ENCODE peak calls at places on chromosomes 11 and 22, in five cellular contexts. One of them, this sample, is unnamed.

GRCh38 chr11:96426356-96427103 is 36.7 kb downstream of the JRKL start:
- DNase-seq in iPS-NIHi11: peak
- DNase-seq in activated naive CD4-positive, alpha-beta T cell: no peak
- DNase-seq in lower leg skin: no peak
- DNase-seq in myocyte: peak
- DNase-seq in this sample: no peak

GRCh38 chr11:57763568-57763967 is 2.0 kb downstream of the CTNND1 start:
- DNase-seq in lower leg skin: no peak
- DNase-seq in myocyte: peak
- DNase-seq in iPS-NIHi11: peak
- DNase-seq in activated naive CD4-positive, alpha-beta T cell: no peak
- DNase-seq in this sample: no peak

GRCh38 chr11:79087957-79088318 is 352.9 kb downstream of the TENM4 start:
- DNase-seq in activated naive CD4-positive, alpha-beta T cell: no peak
- DNase-seq in myocyte: no peak
- DNase-seq in lower leg skin: no peak
- DNase-seq in iPS-NIHi11: no peak
- DNase-seq in this sample: no peak

GRCh38 chr11:107468596-107468995 is 11.0 kb upstream of the CWF19L2 start:
- DNase-seq in activated naive CD4-positive, alpha-beta T cell: no peak
- DNase-seq in lower leg skin: no peak
- DNase-seq in myocyte: peak
- DNase-seq in iPS-NIHi11: no peak
- DNase-seq in this sample: no peak

GRCh38 chr11:106998126-106998525 is 20.1 kb downstream of the GUCY1A2 start:
- DNase-seq in lower leg skin: no peak
- DNase-seq in iPS-NIHi11: no peak
- DNase-seq in activated naive CD4-positive, alpha-beta T cell: no peak
- DNase-seq in myocyte: no peak
- DNase-seq in this sample: no peak

GRCh38 chr11:57167125-57167839 is 14.5 kb upstream of the LRRC55 start:
- DNase-seq in myocyte: no peak
- DNase-seq in iPS-NIHi11: no peak
- DNase-seq in lower leg skin: no peak
- DNase-seq in activated naive CD4-positive, alpha-beta T cell: no peak
- DNase-seq in this sample: no peak

GRCh38 chr11:32005786-32006406 is 85.0 kb upstream of the RCN1 start:
- DNase-seq in lower leg skin: no peak
- DNase-seq in myocyte: no peak
- DNase-seq in activated naive CD4-positive, alpha-beta T cell: no peak
- DNase-seq in iPS-NIHi11: no peak
- DNase-seq in this sample: no peak

GRCh38 chr11:133836076-133836548 is 9.2 kb downstream of the SPATA19 start:
- DNase-seq in activated naive CD4-positive, alpha-beta T cell: no peak
- DNase-seq in iPS-NIHi11: no peak
- DNase-seq in lower leg skin: peak
- DNase-seq in myocyte: no peak
- DNase-seq in this sample: no peak

GRCh38 chr11:128592454-128592853 is 5.1 kb upstream of the ETS1 start:
- DNase-seq in lower leg skin: no peak
- DNase-seq in activated naive CD4-positive, alpha-beta T cell: no peak
- DNase-seq in myocyte: no peak
- DNase-seq in iPS-NIHi11: no peak
- DNase-seq in this sample: no peak

GRCh38 chr11:15807827-15808226 is 548.5 kb downstream of the SOX6 start:
- DNase-seq in lower leg skin: no peak
- DNase-seq in iPS-NIHi11: no peak
- DNase-seq in myocyte: no peak
- DNase-seq in activated naive CD4-positive, alpha-beta T cell: no peak
- DNase-seq in this sample: no peak

GRCh38 chr11:114183041-114183511 is 113.1 kb upstream of the NNMT start:
- DNase-seq in activated naive CD4-positive, alpha-beta T cell: no peak
- DNase-seq in lower leg skin: no peak
- DNase-seq in myocyte: no peak
- DNase-seq in iPS-NIHi11: no peak
- DNase-seq in this sample: no peak

GRCh38 chr11:124762624-124763155 is 600 bp upstream of the ESAM start:
- DNase-seq in activated naive CD4-positive, alpha-beta T cell: no peak
- DNase-seq in lower leg skin: peak
- DNase-seq in iPS-NIHi11: peak
- DNase-seq in myocyte: no peak
- DNase-seq in this sample: no peak

GRCh38 chr11:98455500-98456186 is 565.1 kb upstream of the CNTN5 start:
- DNase-seq in lower leg skin: no peak
- DNase-seq in myocyte: no peak
- DNase-seq in iPS-NIHi11: peak
- DNase-seq in activated naive CD4-positive, alpha-beta T cell: no peak
- DNase-seq in this sample: no peak

GRCh38 chr22:35656284-35656752 is 8.1 kb downstream of the APOL6 start:
- DNase-seq in activated naive CD4-positive, alpha-beta T cell: no peak
- DNase-seq in iPS-NIHi11: no peak
- DNase-seq in myocyte: no peak
- DNase-seq in lower leg skin: no peak
- DNase-seq in this sample: no peak

GRCh38 chr11:61129608-61130523 is 27.6 kb downstream of the CD5 start:
- DNase-seq in myocyte: peak
- DNase-seq in iPS-NIHi11: peak
- DNase-seq in activated naive CD4-positive, alpha-beta T cell: no peak
- DNase-seq in lower leg skin: peak
- DNase-seq in this sample: peak

GRCh38 chr22:24141586-24141985 is 39.7 kb upstream of the SUSD2 start:
- DNase-seq in iPS-NIHi11: no peak
- DNase-seq in activated naive CD4-positive, alpha-beta T cell: no peak
- DNase-seq in myocyte: no peak
- DNase-seq in lower leg skin: no peak
- DNase-seq in this sample: no peak

GRCh38 chr11:5336331-5336730 is 7.0 kb downstream of the OR51B5 start:
- DNase-seq in myocyte: no peak
- DNase-seq in lower leg skin: no peak
- DNase-seq in iPS-NIHi11: no peak
- DNase-seq in activated naive CD4-positive, alpha-beta T cell: no peak
- DNase-seq in this sample: no peak